ENCODE peak calls at places on chromosomes 5 and 9, in eight cellular contexts. K is effector memory CD4-positive, alpha-beta T cell; T is heart right ventricle; Q is esophagus squamous epithelium; H is H9; U is left lung; L is upper lobe of right lung; P is CD4-positive, CD25-positive, alpha-beta regulatory T cell. W is an unnamed sample. For H3K4me1, the result is how much of the 10 kb centered on the place peaks cover.

GRCh38 chr9:36987409-36987808 is 46.7 kb downstream of the PAX5 start:
- DNase-seq in K (no peak), T (no peak), Q (no peak), H (no peak), U (no peak), L (peak), P (no peak), W (no peak)

GRCh38 chr5:53934126-53934856 is 373.9 kb downstream of the NDUFS4 start:
- DNase-seq in K (no peak), T (no peak), Q (no peak), H (no peak), U (no peak), L (no peak), P (no peak), W (no peak)

GRCh38 chr5:158711927-158712529 is 387.7 kb downstream of the EBF1 start:
- DNase-seq in K (no peak), T (no peak), Q (no peak), H (no peak), U (peak), L (no peak), P (no peak), W (no peak)

GRCh38 chr5:172509405-172509781 is 55.1 kb upstream of the SH3PXD2B start:
- DNase-seq in K (no peak), T (peak), Q (no peak), H (peak), U (no peak), L (peak), P (no peak), W (no peak)

GRCh38 chr5:75588666-75589065 is 22.6 kb upstream of the ANKDD1B start:
- DNase-seq in K (no peak), T (no peak), Q (no peak), H (no peak), U (no peak), L (no peak), P (no peak), W (no peak)

GRCh38 chr9:114634387-114634786 is 23.2 kb downstream of the TEX53 start:
- DNase-seq in K (no peak), T (no peak), Q (no peak), H (no peak), U (no peak), L (no peak), P (no peak), W (no peak)

GRCh38 chr5:136249678-136250266 is 56.8 kb upstream of the SMIM32 start:
- DNase-seq in K (no peak), T (peak), Q (no peak), H (peak), U (peak), L (peak), P (peak), W (no peak)

GRCh38 chr9:123493627-123494026 is 137.6 kb downstream of the CRB2 start:
- DNase-seq in K (no peak), T (no peak), Q (no peak), H (no peak), U (no peak), L (peak), P (no peak), W (no peak)

GRCh38 chr5:120152472-120152871 is 311.6 kb upstream of the PRR16 start:
- DNase-seq in K (no peak), T (no peak), Q (no peak), H (no peak), U (no peak), L (no peak), P (no peak), W (no peak)

GRCh38 chr9:92964981-92965758 is 17.8 kb downstream of the FGD3 start:
- DNase-seq in K (no peak), T (peak), Q (peak), H (no peak), U (peak), L (peak), P (peak), W (no peak)

GRCh38 chr5:148499461-148499860 is 115.7 kb downstream of the FBXO38 start:
- DNase-seq in K (no peak), T (no peak), Q (no peak), H (no peak), U (no peak), L (no peak), P (no peak), W (no peak)

GRCh38 chr5:179227196-179227577 is 118.1 kb downstream of the ADAMTS2 start:
- DNase-seq in K (no peak), T (no peak), Q (no peak), H (peak), U (peak), L (peak), P (no peak), W (no peak)

GRCh38 chr5:6900828-6901227 is 187.6 kb downstream of the TENT4A start:
- DNase-seq in K (no peak), T (no peak), Q (no peak), H (no peak), U (no peak), L (no peak), P (no peak), W (no peak)

GRCh38 chr9:89748020-89748670 is 143.3 kb downstream of the GADD45G start:
- DNase-seq in K (no peak), T (no peak), Q (no peak), H (no peak), U (no peak), L (no peak), P (no peak), W (no peak)

GRCh38 chr9:121650220-121651013 is 1.0 kb upstream of the DAB2IP start:
- DNase-seq in K (no peak), T (peak), Q (no peak), H (peak), U (peak), L (peak), P (no peak), W (no peak)

GRCh38 chr5:111553889-111554288 is 41.6 kb upstream of the STARD4 start:
- DNase-seq in K (no peak), T (no peak), Q (no peak), H (no peak), U (no peak), L (no peak), P (no peak), W (no peak)

GRCh38 chr5:142248853-142249462 is 75.9 kb downstream of the SPRY4 start:
- DNase-seq in K (no peak), T (peak), Q (no peak), H (no peak), U (peak), L (peak), P (no peak), W (no peak)

GRCh38 chr5:7667216-7667767 is 183.6 kb downstream of the CFAP90 start:
- DNase-seq in K (no peak), T (no peak), Q (no peak), H (no peak), U (no peak), L (no peak), P (no peak), W (no peak)

GRCh38 chr9:81613002-81613750 is 76.2 kb downstream of the TLE1 start:
- DNase-seq in K (no peak), T (peak), Q (no peak), H (no peak), U (no peak), L (no peak), P (no peak), W (no peak)

GRCh38 chr9:103152473-103152872 is 157.3 kb downstream of the CYLC2 start:
- DNase-seq in K (no peak), T (no peak), Q (no peak), H (no peak), U (no peak), L (no peak), P (no peak), W (no peak)

GRCh38 chr9:112249277-112249676 is 74.2 kb upstream of the SUSD1 start:
- DNase-seq in K (no peak), T (no peak), Q (no peak), H (no peak), U (no peak), L (no peak), P (peak), W (no peak)

GRCh38 chr5:23268136-23268535 is 239.3 kb upstream of the PRDM9 start:
- DNase-seq in K (no peak), T (no peak), Q (no peak), H (no peak), U (no peak), L (no peak), P (no peak), W (no peak)

GRCh38 chr5:116629168-116629567 is 54.5 kb upstream of the SEMA6A start:
- DNase-seq in K (no peak), T (no peak), Q (no peak), H (peak), U (no peak), L (no peak), P (no peak), W (no peak)

GRCh38 chr9:5499157-5499556 is 11.2 kb upstream of the PDCD1LG2 start:
- DNase-seq in K (no peak), T (no peak), Q (no peak), H (no peak), U (no peak), L (no peak), P (no peak), W (no peak)
- H3K4me1 ChIP-seq in K (under half), T (under half), Q (under half), H (under half), U (under half), L (under half), P (under half), W (under half)

GRCh38 chr5:177176175-177176704 is 42.7 kb downstream of the NSD1 start:
- DNase-seq in K (no peak), T (no peak), Q (no peak), H (no peak), U (no peak), L (peak), P (no peak), W (no peak)
- H3K27ac ChIP-seq in K (no peak), T (no peak), Q (no peak), H (no peak), U (no peak), L (no peak), P (no peak), W (no peak)

GRCh38 chr5:17054911-17055310 is 118.8 kb upstream of the MYO10 start:
- DNase-seq in K (no peak), T (no peak), Q (no peak), H (no peak), U (no peak), L (no peak), P (no peak), W (no peak)
- H3K4me1 ChIP-seq in K (under half), T (under half), Q (under half), H (under half), U (under half), L (under half), P (under half), W (under half)

GRCh38 chr9:124693403-124693802 is 77.7 kb downstream of the NR6A1 start:
- DNase-seq in K (no peak), T (no peak), Q (no peak), H (no peak), U (no peak), L (no peak), P (no peak), W (no peak)

GRCh38 chr9:124696101-124696500 is 75.0 kb downstream of the NR6A1 start:
- DNase-seq in K (no peak), T (no peak), Q (no peak), H (no peak), U (no peak), L (no peak), P (no peak), W (no peak)

GRCh38 chr9:124697326-124698200 is 73.5 kb downstream of the NR6A1 start:
- DNase-seq in K (no peak), T (no peak), Q (no peak), H (no peak), U (no peak), L (no peak), P (no peak), W (no peak)

GRCh38 chr9:124694394-124695279 is 76.5 kb downstream of the NR6A1 start:
- DNase-seq in K (no peak), T (no peak), Q (no peak), H (no peak), U (no peak), L (no peak), P (no peak), W (no peak)

DNA sequence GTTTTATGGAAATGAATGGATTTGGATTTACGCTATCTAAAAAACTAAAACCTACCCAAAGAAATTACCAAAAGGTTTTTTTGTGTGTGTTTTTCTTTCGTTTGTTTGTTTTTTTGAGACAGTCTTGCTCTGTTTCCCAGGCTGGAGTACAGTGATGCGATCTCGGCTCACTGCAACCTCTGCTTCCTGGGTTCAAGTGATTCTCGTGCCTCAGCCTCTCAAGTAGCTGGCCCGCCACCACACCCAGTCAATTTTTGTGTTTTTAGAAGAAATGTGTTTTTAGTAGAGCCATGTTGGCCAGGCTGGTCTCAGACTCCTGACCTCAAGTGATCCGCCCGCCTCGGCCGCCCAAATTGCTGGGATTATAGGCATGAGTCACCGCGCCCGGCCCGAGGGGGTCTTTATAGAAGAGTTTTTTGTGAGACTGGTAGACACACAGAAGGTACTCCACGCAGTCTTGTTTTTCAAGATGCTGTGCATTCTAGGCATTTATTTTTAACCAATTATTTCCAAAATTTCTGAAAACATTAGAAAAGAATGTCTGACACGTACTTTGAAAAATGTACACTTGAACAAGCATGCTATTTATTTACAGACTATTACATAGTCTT is 75.7 kb downstream of the NR6A1 start:
- DNase-seq in K (no peak), T (no peak), Q (no peak), H (no peak), U (no peak), L (no peak), P (no peak), W (no peak)
- H3K27ac ChIP-seq in K (no peak), T (no peak), Q (no peak), H (no peak), U (no peak), L (no peak), P (no peak), W (no peak)

GRCh38 chr9:128913048-128913900 is 7.5 kb upstream of the PHYHD1 start:
- DNase-seq in K (no peak), T (no peak), Q (no peak), H (no peak), U (no peak), L (no peak), P (no peak), W (no peak)

GRCh38 chr9:128910906-128911305 is 9.9 kb upstream of the PHYHD1 start:
- DNase-seq in K (no peak), T (no peak), Q (no peak), H (no peak), U (no peak), L (no peak), P (no peak), W (no peak)

GRCh38 chr9:128913995-128914772 is 6.6 kb upstream of the PHYHD1 start:
- DNase-seq in K (no peak), T (no peak), Q (no peak), H (no peak), U (no peak), L (no peak), P (no peak), W (no peak)

GRCh38 chr9:128911529-128912035 is 9.2 kb upstream of the PHYHD1 start:
- DNase-seq in K (no peak), T (peak), Q (no peak), H (peak), U (peak), L (peak), P (no peak), W (no peak)

GRCh38 chr9:128912270-128912853 is 8.4 kb upstream of the PHYHD1 start:
- DNase-seq in K (no peak), T (no peak), Q (no peak), H (peak), U (peak), L (peak), P (no peak), W (no peak)
- H3K4me1 ChIP-seq in K (under half), T (half or more), Q (half or more), H (under half), U (under half), L (half or more), P (under half), W (half or more)

GRCh38 chr9:134431626-134432025 is 105.4 kb downstream of the RXRA start:
- DNase-seq in K (no peak), T (no peak), Q (no peak), H (no peak), U (no peak), L (no peak), P (no peak), W (no peak)

GRCh38 chr9:134434896-134435506 is 108.7 kb downstream of the RXRA start:
- DNase-seq in K (no peak), T (peak), Q (no peak), H (no peak), U (no peak), L (peak), P (no peak), W (no peak)

GRCh38 chr9:134433101-134433500 is 106.8 kb downstream of the RXRA start:
- DNase-seq in K (no peak), T (no peak), Q (no peak), H (no peak), U (no peak), L (no peak), P (no peak), W (no peak)

GRCh38 chr9:134433909-134434895 is 107.9 kb downstream of the RXRA start:
- DNase-seq in K (no peak), T (no peak), Q (no peak), H (no peak), U (no peak), L (no peak), P (no peak), W (no peak)

GRCh38 chr9:134432471-134432870 is 106.2 kb downstream of the RXRA start:
- DNase-seq in K (no peak), T (no peak), Q (no peak), H (no peak), U (no peak), L (no peak), P (no peak), W (no peak)
- H3K27ac ChIP-seq in K (no peak), T (no peak), Q (peak), H (no peak), U (no peak), L (no peak), P (no peak), W (no peak)

GRCh38 chr5:177303925-177304391 is 359 bp downstream of the PRELID1 start:
- DNase-seq in K (no peak), T (no peak), Q (no peak), H (no peak), U (no peak), L (no peak), P (peak), W (no peak)

GRCh38 chr5:177303121-177303924 is at the start of the genes PRELID1 and RAB24:
- DNase-seq in K (peak), T (peak), Q (no peak), H (peak), U (peak), L (peak), P (peak), W (peak)

GRCh38 chr5:177301503-177302165 is 1.9 kb downstream of the RAB24 start:
- DNase-seq in K (no peak), T (no peak), Q (no peak), H (no peak), U (no peak), L (no peak), P (no peak), W (no peak)

GRCh38 chr5:177300971-177301370 is 2.5 kb downstream of the RAB24 start:
- DNase-seq in K (no peak), T (no peak), Q (no peak), H (no peak), U (no peak), L (no peak), P (no peak), W (no peak)

GRCh38 chr5:177302354-177303110 is 987 bp downstream of the RAB24 start:
- DNase-seq in K (no peak), T (no peak), Q (no peak), H (peak), U (no peak), L (no peak), P (no peak), W (no peak)
- H3K4me1 ChIP-seq in K (under half), T (half or more), Q (half or more), H (under half), U (under half), L (half or more), P (half or more), W (half or more)